ENCODE peak calls at places on chromosomes 3 and 15, in seven cellular contexts. One of them, this sample, is unnamed.
A peak's percentile ranks its signal among the peaks of the same experiment; 100 is the strongest.

GRCh38 chr15:59791646-59792208 is 102.6 kb upstream of the BNIP2 start:
- DNase-seq in stomach: no peak
- DNase-seq in transverse colon: no peak
- DNase-seq in ovary: no peak
- DNase-seq in GM12878: no peak
- DNase-seq in A549: no peak
- DNase-seq in sigmoid colon: no peak
- DNase-seq in this sample: no peak

GRCh38 chr3:46845397-46845859 is 17.8 kb downstream of the MYL3 start:
- DNase-seq in transverse colon: peak; percentile 65
- DNase-seq in A549: no peak
- DNase-seq in ovary: peak; percentile 86
- DNase-seq in GM12878: no peak
- DNase-seq in stomach: peak; percentile 53
- DNase-seq in sigmoid colon: peak; percentile 92
- DNase-seq in this sample: no peak

GRCh38 chr3:78875851-78876250 is 891.9 kb downstream of the ROBO1 start:
- DNase-seq in transverse colon: no peak
- DNase-seq in stomach: no peak
- DNase-seq in sigmoid colon: no peak
- DNase-seq in ovary: no peak
- DNase-seq in GM12878: no peak
- DNase-seq in A549: no peak
- DNase-seq in this sample: no peak

GRCh38 chr3:111077384-111077783 is 5.8 kb downstream of the NECTIN3 start:
- DNase-seq in ovary: no peak
- DNase-seq in sigmoid colon: no peak
- DNase-seq in A549: no peak
- DNase-seq in transverse colon: no peak
- DNase-seq in GM12878: no peak
- DNase-seq in stomach: no peak
- DNase-seq in this sample: no peak

GRCh38 chr3:193680220-193680619 is 87.2 kb downstream of the OPA1 start:
- DNase-seq in ovary: no peak
- DNase-seq in stomach: no peak
- DNase-seq in sigmoid colon: no peak
- DNase-seq in A549: no peak
- DNase-seq in transverse colon: no peak
- DNase-seq in GM12878: no peak
- DNase-seq in this sample: no peak

GRCh38 chr3:43549626-43550025 is 72.2 kb downstream of the ANO10 start:
- DNase-seq in sigmoid colon: no peak
- DNase-seq in ovary: no peak
- DNase-seq in GM12878: no peak
- DNase-seq in stomach: no peak
- DNase-seq in transverse colon: no peak
- DNase-seq in A549: no peak
- DNase-seq in this sample: no peak

GRCh38 chr15:51846463-51847230 is 17.2 kb downstream of the TMOD3 start:
- DNase-seq in sigmoid colon: no peak
- DNase-seq in transverse colon: no peak
- DNase-seq in GM12878: no peak
- DNase-seq in A549: no peak
- DNase-seq in stomach: no peak
- DNase-seq in ovary: no peak
- DNase-seq in this sample: no peak

GRCh38 chr3:133377396-133377795 is 22.5 kb upstream of the BFSP2 start:
- DNase-seq in GM12878: no peak
- DNase-seq in sigmoid colon: no peak
- DNase-seq in stomach: no peak
- DNase-seq in ovary: no peak
- DNase-seq in A549: peak; percentile 24
- DNase-seq in transverse colon: no peak
- DNase-seq in this sample: no peak

GRCh38 chr15:45205192-45205591 is 17.4 kb upstream of the SHF start:
- DNase-seq in stomach: peak; percentile 79
- DNase-seq in GM12878: peak; percentile 16
- DNase-seq in ovary: no peak
- DNase-seq in transverse colon: peak; percentile 78
- DNase-seq in sigmoid colon: no peak
- DNase-seq in A549: peak; percentile 55
- DNase-seq in this sample: no peak

GRCh38 chr3:193560870-193561269 is 6.2 kb upstream of the ATP13A4 start:
- DNase-seq in transverse colon: no peak
- DNase-seq in A549: no peak
- DNase-seq in GM12878: no peak
- DNase-seq in sigmoid colon: no peak
- DNase-seq in stomach: peak; percentile 59
- DNase-seq in ovary: no peak
- DNase-seq in this sample: no peak

GRCh38 chr3:10883478-10884234 is 67.6 kb downstream of the SLC6A11 start:
- DNase-seq in sigmoid colon: no peak
- DNase-seq in stomach: no peak
- DNase-seq in GM12878: no peak
- DNase-seq in A549: peak; percentile 18
- DNase-seq in transverse colon: no peak
- DNase-seq in ovary: no peak
- DNase-seq in this sample: no peak

GRCh38 chr3:20646425-20646824 is 460.4 kb upstream of the SGO1 start:
- DNase-seq in transverse colon: no peak
- DNase-seq in GM12878: no peak
- DNase-seq in stomach: no peak
- DNase-seq in ovary: no peak
- DNase-seq in A549: no peak
- DNase-seq in sigmoid colon: no peak
- DNase-seq in this sample: no peak

GRCh38 chr3:25542571-25543039 is 114.5 kb downstream of the RARB start:
- DNase-seq in A549: no peak
- DNase-seq in stomach: no peak
- DNase-seq in sigmoid colon: no peak
- DNase-seq in ovary: no peak
- DNase-seq in GM12878: no peak
- DNase-seq in transverse colon: no peak
- DNase-seq in this sample: no peak

GRCh38 chr3:190621971-190622370 is 108.1 kb downstream of the IL1RAP start:
- DNase-seq in sigmoid colon: no peak
- DNase-seq in stomach: no peak
- DNase-seq in transverse colon: no peak
- DNase-seq in GM12878: no peak
- DNase-seq in A549: no peak
- DNase-seq in ovary: no peak
- DNase-seq in this sample: no peak

GRCh38 chr15:80951941-80952340 is 37.7 kb downstream of the MESD start:
- DNase-seq in transverse colon: no peak
- DNase-seq in A549: no peak
- DNase-seq in ovary: no peak
- DNase-seq in sigmoid colon: no peak
- DNase-seq in stomach: no peak
- DNase-seq in GM12878: no peak
- DNase-seq in this sample: no peak

GRCh38 chr3:195258449-195259145 is 12.4 kb downstream of the XXYLT1 start:
- DNase-seq in ovary: no peak
- DNase-seq in A549: no peak
- DNase-seq in GM12878: no peak
- DNase-seq in sigmoid colon: peak; percentile 76
- DNase-seq in transverse colon: no peak
- DNase-seq in stomach: no peak
- DNase-seq in this sample: peak; percentile 87

GRCh38 chr3:96753124-96753523 is 61.3 kb upstream of the EPHA6 start:
- DNase-seq in transverse colon: no peak
- DNase-seq in A549: no peak
- DNase-seq in GM12878: no peak
- DNase-seq in ovary: no peak
- DNase-seq in stomach: no peak
- DNase-seq in sigmoid colon: no peak
- DNase-seq in this sample: no peak

GRCh38 chr3:21672303-21672702 is 78.7 kb downstream of the ZNF385D start:
- DNase-seq in ovary: no peak
- DNase-seq in sigmoid colon: no peak
- DNase-seq in stomach: no peak
- DNase-seq in GM12878: no peak
- DNase-seq in transverse colon: no peak
- DNase-seq in A549: no peak
- DNase-seq in this sample: no peak

GRCh38 chr3:46087871-46088270 is 60.6 kb upstream of the XCR1 start:
- DNase-seq in GM12878: no peak
- DNase-seq in ovary: no peak
- DNase-seq in sigmoid colon: no peak
- DNase-seq in A549: no peak
- DNase-seq in transverse colon: no peak
- DNase-seq in stomach: no peak
- DNase-seq in this sample: peak; percentile 80

GRCh38 chr3:4990061-4990460 is 10.8 kb downstream of the BHLHE40 start:
- DNase-seq in A549: no peak
- DNase-seq in transverse colon: no peak
- DNase-seq in stomach: no peak
- DNase-seq in ovary: no peak
- DNase-seq in GM12878: no peak
- DNase-seq in sigmoid colon: no peak
- DNase-seq in this sample: no peak

GRCh38 chr15:57003418-57003817 is 85.0 kb downstream of the TCF12 start:
- DNase-seq in transverse colon: no peak
- DNase-seq in sigmoid colon: no peak
- DNase-seq in stomach: no peak
- DNase-seq in GM12878: no peak
- DNase-seq in ovary: no peak
- DNase-seq in A549: no peak
- DNase-seq in this sample: no peak

DNA sequence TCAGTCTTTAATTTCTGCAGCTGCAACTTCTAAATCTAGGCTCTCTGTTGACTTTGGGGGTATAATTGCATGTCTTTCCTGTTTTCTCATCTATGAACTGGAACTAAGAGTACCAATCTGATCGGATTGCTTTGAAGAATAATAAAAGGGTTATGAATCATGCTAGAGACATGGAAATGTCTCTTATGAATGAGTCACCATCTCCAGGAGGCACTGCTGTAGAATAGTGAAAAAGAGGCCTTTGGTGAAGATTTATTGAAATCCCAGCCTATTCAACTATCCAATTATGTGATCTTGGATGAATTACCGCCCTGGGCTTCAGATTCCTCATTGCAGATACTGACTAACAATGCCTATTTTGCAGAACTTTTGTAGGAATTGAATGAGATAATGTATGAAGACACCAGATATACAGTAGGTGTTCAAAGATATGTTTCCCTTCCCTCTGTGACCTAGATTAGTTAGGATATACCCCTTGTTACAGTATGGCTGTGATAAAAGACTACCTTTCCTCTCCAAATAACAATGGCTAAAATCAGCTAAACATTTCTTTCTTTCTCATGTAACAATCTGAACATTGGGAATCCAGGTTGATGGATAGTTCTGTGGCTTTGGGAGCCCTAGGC is 11.5 kb upstream of the CMTM8 start:
- DNase-seq in transverse colon: no peak
- DNase-seq in GM12878: no peak
- DNase-seq in A549: peak; percentile 23
- DNase-seq in ovary: no peak
- DNase-seq in stomach: no peak
- DNase-seq in sigmoid colon: no peak
- DNase-seq in this sample: no peak
- TF ChIP-seq EP300 in transverse colon: no peak
- TF ChIP-seq EP300 in GM12878: no peak
- TF ChIP-seq EP300 in A549: no peak
- TF ChIP-seq EP300 in ovary: no peak
- TF ChIP-seq EP300 in stomach: no peak
- TF ChIP-seq EP300 in sigmoid colon: no peak
- TF ChIP-seq EP300 in this sample: no peak

GRCh38 chr3:108221911-108222812 is at the start of gene IFT57:
- DNase-seq in sigmoid colon: peak; percentile 99
- DNase-seq in stomach: peak; percentile 96
- DNase-seq in A549: peak; percentile 98
- DNase-seq in ovary: peak; percentile 97
- DNase-seq in GM12878: peak; percentile 92
- DNase-seq in transverse colon: peak; percentile 98
- DNase-seq in this sample: peak; percentile 99
- TF ChIP-seq POLR2A in sigmoid colon: peak; percentile 26
- TF ChIP-seq POLR2A in stomach: peak; percentile 54
- TF ChIP-seq POLR2A in A549: peak; percentile 32
- TF ChIP-seq POLR2A in ovary: peak; percentile 89
- TF ChIP-seq POLR2A in GM12878: peak; percentile 75
- TF ChIP-seq POLR2A in transverse colon: peak; percentile 86
- TF ChIP-seq POLR2A in this sample: peak; percentile 30

DNA sequence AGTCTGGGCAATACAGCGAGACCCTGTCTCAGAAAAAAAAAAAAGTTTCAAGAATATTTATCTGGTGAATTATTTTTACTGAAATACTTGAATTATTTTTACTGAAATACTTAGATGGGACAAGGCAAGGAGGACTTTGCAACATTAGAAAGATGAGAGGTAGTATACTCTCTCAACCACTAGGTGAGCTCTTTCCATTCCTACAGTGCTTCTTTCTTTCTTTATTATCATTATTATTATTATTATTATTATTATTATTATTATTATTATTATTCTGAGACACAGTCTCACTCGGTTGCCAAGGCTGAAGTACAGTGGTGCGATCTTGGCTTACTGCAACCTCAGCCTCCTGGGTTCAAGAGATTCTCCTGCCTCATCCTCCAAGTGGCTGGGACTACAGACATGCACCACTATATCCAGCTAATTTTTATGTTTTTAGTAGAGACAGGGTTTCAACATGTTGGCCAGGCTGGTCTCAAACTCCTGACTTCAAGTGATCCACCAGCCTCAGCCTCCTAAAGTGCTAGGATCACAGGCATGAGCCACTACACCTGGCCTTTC is 468.8 kb downstream of the MAGI1 start:
- DNase-seq in stomach: no peak
- DNase-seq in A549: no peak
- DNase-seq in transverse colon: no peak
- DNase-seq in sigmoid colon: no peak
- DNase-seq in ovary: no peak
- DNase-seq in GM12878: no peak
- DNase-seq in this sample: no peak
- TF ChIP-seq CTCF in stomach: no peak
- TF ChIP-seq CTCF in A549: no peak
- TF ChIP-seq CTCF in transverse colon: no peak
- TF ChIP-seq CTCF in sigmoid colon: no peak
- TF ChIP-seq CTCF in ovary: no peak
- TF ChIP-seq CTCF in GM12878: no peak
- TF ChIP-seq CTCF in this sample: no peak

DNA sequence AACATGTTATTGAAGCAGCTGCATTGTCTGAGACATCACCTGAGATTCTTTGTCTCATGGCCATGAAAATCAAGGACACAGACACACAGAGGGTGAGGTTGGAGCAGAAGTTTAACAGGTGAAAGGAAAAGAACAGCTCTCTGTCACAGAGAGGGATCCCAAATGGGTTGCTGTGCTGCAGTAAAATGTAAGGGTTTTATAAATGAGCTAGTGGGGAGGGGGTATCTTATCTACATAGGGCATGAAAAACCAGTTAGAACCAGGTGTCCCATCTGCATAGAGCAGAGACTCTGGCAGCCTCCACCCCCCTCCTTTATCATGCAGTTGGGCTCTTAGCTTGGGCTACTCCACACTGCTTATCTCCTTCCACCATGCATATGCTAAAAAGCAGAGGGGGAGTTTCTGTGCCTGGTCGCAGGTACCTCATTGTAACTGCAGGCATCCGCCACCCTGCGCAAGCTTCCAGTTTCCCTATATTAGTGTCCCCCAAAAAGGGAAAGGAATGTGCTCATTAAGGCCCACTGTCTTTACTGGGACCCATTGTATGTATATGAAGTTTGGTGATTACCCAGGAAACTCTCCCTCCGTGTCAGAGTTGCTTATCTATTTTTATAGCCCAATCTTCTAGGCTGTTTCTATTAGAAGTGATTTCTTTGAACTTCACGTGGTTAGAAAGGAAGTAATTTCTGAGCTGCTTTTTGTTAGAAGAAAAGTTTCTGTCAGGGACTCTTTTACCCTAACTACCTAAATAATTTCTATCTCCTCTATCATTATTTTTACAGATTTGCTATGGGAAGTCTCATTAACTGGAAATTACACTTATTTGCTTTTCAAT is 17.4 kb upstream of the SENP7 start:
- DNase-seq in sigmoid colon: no peak
- DNase-seq in transverse colon: no peak
- DNase-seq in GM12878: no peak
- DNase-seq in ovary: no peak
- DNase-seq in stomach: no peak
- DNase-seq in A549: no peak
- DNase-seq in this sample: no peak
- TF ChIP-seq EP300 in sigmoid colon: no peak
- TF ChIP-seq EP300 in transverse colon: no peak
- TF ChIP-seq EP300 in GM12878: no peak
- TF ChIP-seq EP300 in ovary: no peak
- TF ChIP-seq EP300 in stomach: no peak
- TF ChIP-seq EP300 in A549: no peak
- TF ChIP-seq EP300 in this sample: no peak

This sample was measured in esophagus muscularis mucosa.